ENCODE peak calls at places on chromosomes 6 and 20, in six cellular contexts. Z, R, O, E, V and B are unnamed samples.
A peak's percentile ranks its signal among the peaks of the same experiment; 100 is the strongest.

GRCh38 chr6:56002336-56002735 is 126.9 kb upstream of the BMP5 start:
- DNase-seq in R (no peak), E (no peak), Z (no peak), O (no peak), V (no peak), B (no peak)

GRCh38 chr20:59933296-59933848 is at the start of gene SYCP2:
- DNase-seq in R (peak; percentile 91), V (peak; percentile 67), E (peak; percentile 86), O (peak; percentile 84), Z (peak; percentile 23), B (peak; percentile 85)

GRCh38 chr20:12201289-12201991 is 283.7 kb downstream of the BTBD3 start:
- DNase-seq in V (no peak), R (no peak), Z (no peak), O (no peak), E (no peak), B (no peak)

GRCh38 chr6:13725570-13725969 is 13.9 kb upstream of the RANBP9 start:
- DNase-seq in R (no peak), O (no peak), Z (peak; percentile 79), E (no peak), V (no peak), B (no peak)

GRCh38 chr20:64167676-64168075 is 3.4 kb downstream of the MYT1 start:
- DNase-seq in R (no peak), Z (no peak), O (no peak), E (no peak), V (no peak), B (peak; percentile 5)

GRCh38 chr6:87473419-87473903 is 687 bp downstream of the SLC35A1 start:
- DNase-seq in V (no peak), R (no peak), E (no peak), Z (no peak), O (no peak), B (no peak)

GRCh38 chr6:168050861-168051586 is 28.0 kb downstream of the FRMD1 start:
- DNase-seq in O (no peak), R (peak; percentile 60), E (no peak), Z (no peak), V (no peak), B (no peak)

GRCh38 chr6:130717657-130718056 is 109.5 kb upstream of the SMLR1 start:
- DNase-seq in Z (no peak), E (no peak), O (no peak), V (no peak), R (no peak), B (no peak)

GRCh38 chr6:33863723-33864440 is 60.1 kb upstream of the MLN start:
- DNase-seq in E (no peak), R (no peak), Z (no peak), V (no peak), O (no peak), B (peak; percentile 11)

GRCh38 chr6:106446287-106446885 is 85.9 kb downstream of the CRYBG1 start:
- DNase-seq in O (no peak), Z (no peak), E (no peak), R (no peak), V (no peak), B (no peak)

GRCh38 chr6:11527274-11527870 is 10.2 kb upstream of the TMEM170B start:
- DNase-seq in R (no peak), V (no peak), O (no peak), E (no peak), Z (no peak), B (no peak)

GRCh38 chr20:64115171-64115911 is 8.0 kb upstream of the NPBWR2 start:
- DNase-seq in E (peak; percentile 61), V (no peak), Z (no peak), O (no peak), R (no peak), B (peak; percentile 9)

GRCh38 chr20:7459123-7459522 is 481.1 kb downstream of the HAO1 start:
- DNase-seq in E (no peak), O (no peak), R (no peak), Z (no peak), V (no peak), B (no peak)

GRCh38 chr20:987677-988076 is 14.4 kb downstream of the RSPO4 start:
- DNase-seq in Z (no peak), E (no peak), V (no peak), R (no peak), O (peak; percentile 28), B (no peak)

GRCh38 chr20:1320902-1321653 is 7.9 kb downstream of the SDCBP2 start:
- DNase-seq in V (no peak), R (peak; percentile 52), O (no peak), E (peak; percentile 73), Z (no peak), B (no peak)

GRCh38 chr20:44785768-44786167 is 24.6 kb downstream of the RIMS4 start:
- DNase-seq in E (no peak), R (no peak), V (no peak), Z (no peak), O (no peak), B (no peak)

GRCh38 chr6:18464176-18464575 is 77.0 kb downstream of the RNF144B start:
- DNase-seq in Z (no peak), R (no peak), E (no peak), O (no peak), V (no peak), B (no peak)

GRCh38 chr6:45617441-45617840 is 239.7 kb upstream of the SUPT3H start:
- DNase-seq in O (no peak), Z (no peak), V (no peak), E (no peak), R (no peak), B (no peak)

GRCh38 chr6:157244780-157245179 is 78.5 kb downstream of the TMEM242 start:
- DNase-seq in O (no peak), V (no peak), R (no peak), Z (no peak), E (peak; percentile 15), B (no peak)

GRCh38 chr20:61303217-61303616 is 51.2 kb downstream of the CDH4 start:
- DNase-seq in E (peak; percentile 70), Z (no peak), V (no peak), R (no peak), O (no peak), B (no peak)

GRCh38 chr20:61303675-61304074 is 51.6 kb downstream of the CDH4 start:
- DNase-seq in E (peak; percentile 62), O (no peak), V (no peak), Z (no peak), R (no peak), B (no peak)

GRCh38 chr20:61306935-61307475 is 54.9 kb downstream of the CDH4 start:
- DNase-seq in O (no peak), R (no peak), E (no peak), V (no peak), Z (no peak), B (no peak)

GRCh38 chr20:61301995-61302525 is 50.0 kb downstream of the CDH4 start:
- DNase-seq in Z (no peak), O (no peak), V (no peak), E (peak; percentile 58), R (no peak), B (no peak)

GRCh38 chr20:61304750-61305149 is 52.7 kb downstream of the CDH4 start:
- DNase-seq in Z (no peak), V (no peak), O (no peak), R (no peak), E (peak; percentile 31), B (no peak)
- H3K27me3 ChIP-seq in Z (no peaks in the 10 kb centered on the region), V (no peaks in the 10 kb centered on the region), O (peaks cover 10% of the 10 kb centered on the region), R (no peaks in the 10 kb centered on the region), E (no peaks in the 10 kb centered on the region), B (no peaks in the 10 kb centered on the region)

GRCh38 chr6:25640446-25640845 is 11.6 kb upstream of the SCGN start:
- DNase-seq in O (no peak), V (no peak), Z (no peak), R (no peak), E (no peak), B (no peak)
- H3K27me3 ChIP-seq in O (peaks cover 29% of the 10 kb centered on the region), V (no peaks in the 10 kb centered on the region), Z (no peaks in the 10 kb centered on the region), R (no peaks in the 10 kb centered on the region), E (peaks cover 14% of the 10 kb centered on the region), B (no peaks in the 10 kb centered on the region)

GRCh38 chr20:13524339-13524738 is 114.4 kb downstream of the TASP1 start:
- DNase-seq in O (no peak), V (no peak), R (no peak), Z (no peak), E (no peak), B (no peak)
- H3K27me3 ChIP-seq in O (no peaks in the 10 kb centered on the region), V (no peaks in the 10 kb centered on the region), R (no peaks in the 10 kb centered on the region), Z (no peaks in the 10 kb centered on the region), E (no peaks in the 10 kb centered on the region), B (no peaks in the 10 kb centered on the region)

GRCh38 chr20:23644159-23644558 is 6.4 kb upstream of the CST3 start:
- DNase-seq in R (no peak), O (no peak), E (no peak), Z (no peak), V (no peak), B (no peak)

GRCh38 chr20:23645575-23645974 is 7.8 kb upstream of the CST3 start:
- DNase-seq in R (no peak), O (no peak), Z (no peak), E (no peak), V (no peak), B (no peak)

GRCh38 chr20:23643665-23644064 is 5.9 kb upstream of the CST3 start:
- DNase-seq in E (no peak), R (no peak), Z (no peak), O (no peak), V (no peak), B (no peak)

GRCh38 chr20:23647346-23647745 is 9.6 kb upstream of the CST3 start:
- DNase-seq in V (no peak), O (no peak), E (no peak), Z (no peak), R (no peak), B (no peak)

GRCh38 chr20:23646106-23646958 is 8.6 kb upstream of the CST3 start:
- DNase-seq in E (no peak), O (no peak), R (no peak), V (no peak), Z (no peak), B (no peak)
- H3K27me3 ChIP-seq in E (no peaks in the 10 kb centered on the region), O (no peaks in the 10 kb centered on the region), R (no peaks in the 10 kb centered on the region), V (no peaks in the 10 kb centered on the region), Z (no peaks in the 10 kb centered on the region), B (no peaks in the 10 kb centered on the region)

GRCh38 chr20:49813305-49813974 is 812 bp downstream of the SLC9A8 start:
- DNase-seq in E (no peak), O (no peak), V (no peak), R (no peak), Z (no peak), B (no peak)
- H3K27me3 ChIP-seq in E (no peaks in the 10 kb centered on the region), O (no peaks in the 10 kb centered on the region), V (no peaks in the 10 kb centered on the region), R (no peaks in the 10 kb centered on the region), Z (no peaks in the 10 kb centered on the region), B (no peaks in the 10 kb centered on the region)

DNA sequence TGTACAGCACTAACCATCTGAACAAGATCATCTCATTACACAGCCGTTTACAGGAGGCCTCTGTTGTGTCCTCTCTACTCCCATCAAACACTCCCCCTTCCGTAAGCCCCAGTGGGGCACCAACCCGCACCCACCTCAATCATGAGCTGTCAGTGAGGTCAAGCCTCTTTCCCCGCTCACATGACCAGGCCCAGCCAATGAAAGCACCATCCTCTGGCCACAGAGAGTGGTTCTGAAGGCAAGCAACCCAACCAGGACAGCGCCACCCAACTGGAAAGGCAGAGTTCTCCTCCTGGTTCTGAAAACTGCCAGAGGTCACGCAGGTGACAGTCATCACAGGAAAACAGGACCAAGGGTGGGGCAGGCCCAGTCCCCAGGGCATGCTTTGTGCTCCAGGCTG is 104.1 kb upstream of the PMEPA1 start:
- DNase-seq in O (no peak), V (no peak), R (no peak), E (peak; percentile 41), Z (no peak), B (peak; percentile 32)
- H3K27me3 ChIP-seq in O (no peaks in the 10 kb centered on the region), V (no peaks in the 10 kb centered on the region), R (no peaks in the 10 kb centered on the region), E (peaks cover 7% of the 10 kb centered on the region), Z (no peaks in the 10 kb centered on the region), B (no peaks in the 10 kb centered on the region)

GRCh38 chr6:36323062-36323461 is 13.6 kb downstream of the BNIP5 start:
- DNase-seq in R (peak; percentile 45), V (no peak), Z (no peak), E (no peak), O (no peak), B (no peak)
- H3K27me3 ChIP-seq in R (no peaks in the 10 kb centered on the region), V (no peaks in the 10 kb centered on the region), Z (no peaks in the 10 kb centered on the region), E (no peaks in the 10 kb centered on the region), O (no peaks in the 10 kb centered on the region), B (no peaks in the 10 kb centered on the region)